ENCODE peak calls at places on chromosomes 6 and 20, in four cellular contexts. S, I, Q and V are unnamed samples.

GRCh38 chr6:144394209-144394608 is 109.1 kb downstream of the UTRN start:
- DNase-seq in S (no peak), Q (no peak), I (no peak), V (no peak)

GRCh38 chr6:47242483-47243386 is 67.0 kb downstream of the TNFRSF21 start:
- DNase-seq in S (peak; percentile 57), I (peak; percentile 69), Q (peak; percentile 69), V (peak; percentile 82)

GRCh38 chr6:87905101-87905517 is 142.5 kb upstream of the SPACA1 start:
- DNase-seq in S (no peak), I (no peak), Q (no peak), V (no peak)

GRCh38 chr6:37103169-37104039 is 66.5 kb upstream of the PIM1 start:
- DNase-seq in Q (no peak), I (no peak), S (no peak), V (peak; percentile 71)

GRCh38 chr20:31607640-31608255 is 2.7 kb downstream of the ID1 start:
- DNase-seq in S (no peak), Q (no peak), I (peak; percentile 43), V (no peak)

GRCh38 chr6:6008648-6009421 is 2.1 kb upstream of the NRN1 start:
- DNase-seq in Q (no peak), S (peak; percentile 66), I (peak; percentile 36), V (no peak)

GRCh38 chr6:113825776-113826175 is 31.4 kb upstream of the MARCKS start:
- DNase-seq in S (peak; percentile 57), I (no peak), Q (no peak), V (peak; percentile 77)

GRCh38 chr6:113129991-113130390 is 727.2 kb upstream of the MARCKS start:
- DNase-seq in S (no peak), Q (no peak), I (no peak), V (no peak)

GRCh38 chr6:156828280-156828703 is 51.1 kb downstream of the ARID1B start:
- DNase-seq in I (peak; percentile 57), Q (peak; percentile 55), S (peak; percentile 87), V (no peak)

GRCh38 chr6:144033816-144034540 is 25.9 kb upstream of the PLAGL1 start:
- DNase-seq in S (peak; percentile 80), I (no peak), Q (peak; percentile 16), V (peak; percentile 14)

GRCh38 chr6:8939615-8940014 is 504.3 kb upstream of the SLC35B3 start:
- DNase-seq in S (no peak), I (peak; percentile 35), Q (no peak), V (no peak)

DNA sequence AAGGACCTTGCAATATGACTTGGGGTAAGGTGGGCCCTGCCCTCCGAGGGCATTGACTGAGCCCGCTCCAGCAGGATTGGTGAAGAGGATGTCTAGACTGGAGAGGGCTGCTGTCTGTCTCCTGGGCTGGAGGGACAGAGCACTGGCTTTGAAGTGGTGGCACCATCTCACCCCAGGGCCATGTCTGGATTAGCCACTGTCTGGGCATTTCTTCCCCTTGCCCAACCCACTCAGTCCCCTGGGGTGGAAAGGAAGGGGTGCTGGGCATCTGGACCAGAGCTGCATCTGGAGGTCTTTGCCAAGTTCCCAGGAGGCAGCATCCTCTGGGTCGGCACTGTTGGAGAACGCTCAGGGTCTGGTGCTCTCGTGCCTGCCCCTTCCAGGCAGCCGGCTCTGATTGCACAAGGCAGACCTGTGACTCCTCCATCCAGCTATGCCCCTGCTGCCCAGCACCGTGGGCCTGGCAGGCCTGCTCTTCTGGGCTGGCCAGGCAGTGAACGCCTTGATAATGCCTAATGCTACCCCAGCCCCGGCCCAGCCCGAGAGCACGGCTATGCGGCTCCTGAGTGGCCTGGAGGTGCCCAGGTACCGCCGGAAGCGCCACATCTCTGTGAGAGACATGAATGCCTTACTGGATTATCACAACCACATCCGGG is at the start of gene R3HDML:
- DNase-seq in S (no peak), Q (no peak), I (no peak), V (no peak)
- H3K4me3 ChIP-seq in S (no peak within 1 kb of the TSS), Q (no peak within 1 kb of the TSS), I (no peak within 1 kb of the TSS), V (no peak within 1 kb of the TSS)

GRCh38 chr6:125759184-125759902 is 9.9 kb downstream of the HEY2 start:
- DNase-seq in I (peak; percentile 33), Q (no peak), S (no peak), V (no peak)
- TF ChIP-seq CTCF in I (peak; percentile 75), Q (no peak), S (no peak), V (peak; percentile 23)

GRCh38 chr6:35486005-35486925 is 10.6 kb downstream of the TEAD3 start:
- DNase-seq in I (no peak), S (no peak), Q (no peak), V (no peak)

GRCh38 chr6:35483490-35483889 is 13.4 kb downstream of the TEAD3 start:
- DNase-seq in S (no peak), I (no peak), Q (no peak), V (no peak)

GRCh38 chr6:35483892-35484645 is 12.8 kb downstream of the TEAD3 start:
- DNase-seq in I (no peak), Q (no peak), S (no peak), V (no peak)

GRCh38 chr6:35484921-35485392 is 11.9 kb downstream of the TEAD3 start:
- DNase-seq in S (no peak), Q (no peak), I (no peak), V (no peak)

GRCh38 chr6:35485402-35485877 is 11.4 kb downstream of the TEAD3 start:
- DNase-seq in I (no peak), S (no peak), Q (no peak), V (no peak)
- H3K4me3 ChIP-seq in I (peak overlapping the region; percentile 60), S (no peak overlapping the region), Q (no peak overlapping the region), V (no peak overlapping the region)

DNA sequence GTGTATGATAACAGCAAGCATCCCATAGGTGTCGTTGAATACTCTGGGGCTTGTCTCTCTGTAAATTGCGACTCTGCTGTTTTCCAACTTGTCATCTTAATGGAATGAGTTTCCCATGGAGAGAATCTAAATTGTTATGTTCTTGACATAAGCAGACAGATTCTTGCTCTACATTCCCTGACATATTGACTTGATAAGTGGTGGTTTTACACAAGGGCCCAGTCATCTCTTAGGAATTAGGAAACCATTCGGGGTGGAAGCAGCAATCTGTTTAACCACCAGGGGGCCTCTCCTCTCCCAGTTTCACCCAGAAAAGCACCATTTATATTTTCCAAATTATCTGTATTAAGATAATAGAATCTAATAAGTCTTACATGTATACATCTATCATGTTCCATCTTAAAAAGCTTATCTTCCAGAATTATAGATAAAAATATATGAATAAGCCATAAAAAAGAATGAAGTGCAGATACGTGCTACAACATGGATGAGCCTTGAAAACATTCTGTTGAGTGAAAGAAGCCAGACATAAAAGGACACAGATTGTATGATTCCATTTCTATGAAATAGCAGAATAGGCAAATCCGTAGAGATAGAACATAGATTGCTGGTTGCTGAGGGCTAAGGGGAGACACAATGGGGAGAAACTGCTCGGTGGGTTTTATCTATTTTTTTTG is 23.1 kb upstream of the MROH8 start:
- DNase-seq in Q (peak; percentile 90), S (peak; percentile 90), I (peak; percentile 35), V (peak; percentile 68)
- TF ChIP-seq CTCF in Q (peak; percentile 91), S (peak; percentile 90), I (peak; percentile 84), V (peak; percentile 92)

GRCh38 chr6:27096834-27097511 is 150.5 kb upstream of the PRSS16 start:
- DNase-seq in I (peak; percentile 26), S (peak; percentile 22), Q (peak; percentile 26), V (no peak)

GRCh38 chr6:27088068-27088467 is 159.4 kb upstream of the PRSS16 start:
- DNase-seq in I (no peak), Q (no peak), S (no peak), V (no peak)

GRCh38 chr6:27091661-27092315 is 155.7 kb upstream of the PRSS16 start:
- DNase-seq in Q (peak; percentile 80), I (peak; percentile 86), S (peak; percentile 81), V (no peak)

GRCh38 chr6:27095914-27096313 is 151.6 kb upstream of the PRSS16 start:
- DNase-seq in Q (no peak), I (no peak), S (no peak), V (no peak)

GRCh38 chr6:27092316-27092692 is 155.2 kb upstream of the PRSS16 start:
- DNase-seq in Q (no peak), S (no peak), I (no peak), V (no peak)
- H3K4me3 ChIP-seq in Q (peak overlapping the region; percentile 62), S (peak overlapping the region; percentile 37), I (peak overlapping the region; percentile 57), V (peak overlapping the region; percentile 54)

GRCh38 chr20:47535088-47535487 is 33.4 kb downstream of the NCOA3 start:
- DNase-seq in Q (no peak), S (no peak), I (no peak), V (no peak)
- TF ChIP-seq CTCF in Q (peak; percentile 22), S (no peak), I (peak; percentile 71), V (peak; percentile 27)

DNA sequence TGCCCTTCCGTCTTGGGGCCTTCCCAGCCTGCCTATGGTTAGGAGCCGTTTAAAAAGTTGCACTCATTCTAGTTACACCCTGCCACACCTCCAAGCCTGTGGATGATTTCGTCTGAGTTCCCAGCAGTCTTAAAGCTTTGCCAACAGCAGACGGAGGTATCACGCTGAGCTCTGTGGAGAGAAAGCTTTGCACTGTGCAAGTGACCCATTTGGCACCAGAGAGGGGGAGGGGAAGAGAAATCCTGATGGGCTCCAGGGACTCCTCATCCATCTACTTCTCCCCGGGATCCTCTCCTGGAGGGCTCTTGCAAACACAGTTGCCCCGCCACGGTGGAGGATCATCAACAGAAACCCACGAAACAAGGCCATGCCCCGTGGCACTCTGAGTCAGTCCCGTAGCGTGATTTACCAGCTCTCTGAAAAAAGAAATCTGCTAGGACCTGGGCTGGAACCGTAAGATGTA is 98.8 kb upstream of the CITED2 start:
- DNase-seq in I (no peak), S (no peak), Q (no peak), V (peak; percentile 50)
- H3K4me3 ChIP-seq in I (no peak overlapping the region), S (no peak overlapping the region), Q (no peak overlapping the region), V (no peak overlapping the region)

DNA sequence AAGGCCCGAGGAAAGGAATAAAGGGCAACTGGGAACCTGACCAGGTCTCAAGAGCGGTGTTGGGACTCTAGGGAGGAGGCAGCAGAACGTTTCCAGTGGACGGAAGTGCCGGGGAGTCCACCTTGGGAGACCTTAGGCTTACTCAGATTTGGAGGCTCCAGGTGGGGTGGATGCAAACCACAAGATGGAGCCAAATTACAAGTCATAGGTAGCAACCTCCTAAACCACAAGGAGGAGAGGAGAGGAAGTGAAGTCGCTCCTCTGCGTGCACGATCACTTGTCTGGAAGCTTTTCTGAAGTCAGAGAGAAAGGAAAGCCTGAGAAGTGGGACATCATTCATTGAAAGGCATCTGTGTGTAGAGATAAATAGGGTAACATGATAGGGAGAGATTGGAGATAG is 9.3 kb downstream of the HLA-DOA start:
- DNase-seq in I (peak; percentile 66), S (no peak), Q (no peak), V (no peak)
- TF ChIP-seq CTCF in I (peak; percentile 53), S (no peak), Q (no peak), V (peak; percentile 13)

GRCh38 chr6:4907602-4908001 is 96.2 kb downstream of the RPP40 start:
- DNase-seq in S (no peak), I (no peak), Q (no peak), V (no peak)

GRCh38 chr6:4905858-4906257 is 98.0 kb downstream of the RPP40 start:
- DNase-seq in Q (no peak), S (no peak), I (no peak), V (no peak)

GRCh38 chr6:4906942-4907300 is 96.9 kb downstream of the RPP40 start:
- DNase-seq in S (no peak), Q (no peak), I (no peak), V (no peak)

GRCh38 chr6:4908062-4908461 is 95.8 kb downstream of the RPP40 start:
- DNase-seq in S (no peak), I (no peak), Q (no peak), V (no peak)

GRCh38 chr6:4906293-4906941 is 97.4 kb downstream of the RPP40 start:
- DNase-seq in Q (no peak), I (no peak), S (no peak), V (no peak)
- H3K4me3 ChIP-seq in Q (no peak overlapping the region), I (no peak overlapping the region), S (no peak overlapping the region), V (no peak overlapping the region)